ENCODE peak calls at places on chromosomes 4 and X, in ten cellular contexts. C is GM23338, W is keratinocyte, K is IMR-90, L is fibroblast of lung, B is left ventricle myocardium inferior, P is psoas muscle, V is Peyer's patch, I is left lung, X is stomach. G is an unnamed sample.

GRCh38 chr4:156598138-156598681 is 373.4 kb downstream of the PDGFC start:
- DNase-seq in C (no peak), W (no peak), K (peak; percentile 78), L (peak; percentile 68), B (no peak), P (no peak), V (no peak), I (peak; percentile 43), X (no peak), G (no peak)

GRCh38 chr4:122121593-122121992 is 30.5 kb upstream of the BLTP1 start:
- DNase-seq in C (no peak), W (no peak), K (no peak), L (no peak), B (no peak), P (no peak), V (no peak), I (no peak), X (no peak), G (no peak)

GRCh38 chr4:152735302-152735917 is 44.1 kb downstream of the TIGD4 start:
- DNase-seq in C (peak; percentile 63), W (no peak), K (peak; percentile 11), L (peak; percentile 47), B (no peak), P (no peak), V (no peak), I (no peak), X (no peak), G (no peak)

GRCh38 chr4:17934286-17934685 is 87.3 kb downstream of the LCORL start:
- DNase-seq in C (no peak), W (no peak), K (peak; percentile 14), L (peak; percentile 35), B (no peak), P (no peak), V (no peak), I (no peak), X (no peak), G (no peak)

GRCh38 chr4:95409127-95409526 is 139.6 kb downstream of the UNC5C start:
- DNase-seq in C (no peak), W (no peak), K (peak; percentile 18), L (no peak), B (no peak), P (no peak), V (no peak), I (no peak), X (no peak), G (no peak)

GRCh38 chrX:140928739-140929138 is 73.7 kb upstream of the SPANXB1 start:
- DNase-seq in C (no peak), W (no peak), K (no peak), L (no peak), B (no peak), P (no peak), V (no peak), I (no peak), X (no peak), G (no peak)

GRCh38 chrX:130615941-130616340 is 214.2 kb downstream of the RBMX2 start:
- DNase-seq in C (no peak), W (no peak), K (no peak), L (no peak), B (no peak), P (no peak), V (no peak), I (no peak), X (no peak), G (no peak)

GRCh38 chrX:65688403-65688881 is 21.0 kb downstream of the MSN start:
- DNase-seq in C (no peak), W (no peak), K (peak; percentile 73), L (peak; percentile 72), B (no peak), P (no peak), V (no peak), I (no peak), X (no peak), G (no peak)

GRCh38 chr4:159269143-159269542 is 166.3 kb downstream of the RAPGEF2 start:
- DNase-seq in C (no peak), W (no peak), K (no peak), L (no peak), B (no peak), P (no peak), V (no peak), I (no peak), X (no peak), G (no peak)

GRCh38 chr4:19982556-19982955 is 269.1 kb upstream of the SLIT2 start:
- DNase-seq in C (no peak), W (no peak), K (peak; percentile 89), L (peak; percentile 72), B (no peak), P (no peak), V (no peak), I (no peak), X (no peak), G (no peak)

GRCh38 chr4:144754562-144755410 is 108.8 kb downstream of the HHIP start:
- DNase-seq in C (peak; percentile 62), W (no peak), K (peak; percentile 49), L (peak; percentile 58), B (no peak), P (no peak), V (no peak), I (no peak), X (no peak), G (no peak)

GRCh38 chr4:27714073-27714472 is 853.4 kb downstream of the STIM2 start:
- DNase-seq in C (no peak), W (no peak), K (peak; percentile 31), L (peak; percentile 11), B (no peak), P (no peak), V (no peak), I (no peak), X (no peak), G (no peak)

GRCh38 chr4:47703964-47704363 is 133.9 kb downstream of the CORIN start:
- DNase-seq in C (no peak), W (no peak), K (no peak), L (no peak), B (no peak), P (no peak), V (no peak), I (no peak), X (no peak), G (no peak)

GRCh38 chrX:142149919-142150318 is 55.2 kb downstream of the MAGEC2 start:
- DNase-seq in C (no peak), W (no peak), K (no peak), L (no peak), B (no peak), P (no peak), V (no peak), I (no peak), X (no peak), G (no peak)

DNA sequence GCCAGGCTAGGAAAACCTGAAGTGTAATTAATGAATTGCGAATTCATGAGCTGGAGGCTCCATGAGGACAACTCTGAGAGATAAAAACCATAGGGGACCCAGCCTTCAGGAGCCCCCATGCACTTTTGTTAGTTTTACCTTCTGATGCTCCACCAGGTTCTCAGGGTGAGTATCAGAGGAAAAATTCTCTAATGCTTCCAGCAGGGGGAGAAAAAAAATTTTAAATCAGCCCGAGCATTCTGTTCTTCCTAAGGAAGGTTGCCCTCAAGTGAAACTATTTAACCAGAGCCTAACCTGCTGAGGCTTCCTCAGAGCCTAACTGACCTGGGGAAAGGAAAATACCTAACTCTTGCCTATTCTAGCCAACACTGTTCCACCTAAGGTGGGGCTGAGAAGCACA is 552.6 kb downstream of the PPARGC1A start:
- DNase-seq in C (peak; percentile 62), W (no peak), K (no peak), L (no peak), B (no peak), P (no peak), V (no peak), I (no peak), X (no peak), G (no peak)
- TF ChIP-seq CTCF in C (peak; percentile 58), W (peak; percentile 37), K (no peak), L (peak; percentile 15), B (peak; percentile 37), P (peak; percentile 25), V (no peak), I (no peak), X (no peak), G (no peak)

GRCh38 chr4:87342872-87343271 is 20.2 kb upstream of the HSD17B13 start:
- DNase-seq in C (no peak), W (no peak), K (no peak), L (no peak), B (no peak), P (no peak), V (no peak), I (no peak), X (no peak), G (no peak)
- H3K27ac ChIP-seq in C (no peak overlapping the region), W (no peak overlapping the region), K (no peak overlapping the region), L (no peak overlapping the region), B (no peak overlapping the region), P (peak overlapping the region; percentile 37), V (no peak overlapping the region), I (no peak overlapping the region), X (no peak overlapping the region), G (no peak overlapping the region)

GRCh38 chr4:87073187-87073569 is 138.4 kb downstream of the AFF1 start:
- DNase-seq in C (no peak), W (no peak), K (no peak), L (no peak), B (no peak), P (no peak), V (no peak), I (no peak), X (no peak), G (no peak)
- H3K4me1 ChIP-seq in C (peaks cover 42% of the 10 kb centered on the region), W (peaks cover 31% of the 10 kb centered on the region), K (peaks cover 3% of the 10 kb centered on the region), L (peaks cover 6% of the 10 kb centered on the region), B (peaks cover 96% of the 10 kb centered on the region), P (peaks cover 82% of the 10 kb centered on the region), V (no peaks in the 10 kb centered on the region), I (peaks cover 52% of the 10 kb centered on the region), X (peaks cover 26% of the 10 kb centered on the region), G (peaks cover 28% of the 10 kb centered on the region)

GRCh38 chrX:105210258-105210657 is 10.2 kb downstream of the TEX13A start:
- DNase-seq in C (peak; percentile 6), W (no peak), K (no peak), L (no peak), B (no peak), P (no peak), V (no peak), I (no peak), X (no peak), G (no peak)
- TF ChIP-seq CTCF in C (peak; percentile 44), W (peak; percentile 17), K (no peak), L (no peak), B (no peak), P (peak; percentile 4), V (no peak), I (no peak), X (no peak), G (no peak)

DNA sequence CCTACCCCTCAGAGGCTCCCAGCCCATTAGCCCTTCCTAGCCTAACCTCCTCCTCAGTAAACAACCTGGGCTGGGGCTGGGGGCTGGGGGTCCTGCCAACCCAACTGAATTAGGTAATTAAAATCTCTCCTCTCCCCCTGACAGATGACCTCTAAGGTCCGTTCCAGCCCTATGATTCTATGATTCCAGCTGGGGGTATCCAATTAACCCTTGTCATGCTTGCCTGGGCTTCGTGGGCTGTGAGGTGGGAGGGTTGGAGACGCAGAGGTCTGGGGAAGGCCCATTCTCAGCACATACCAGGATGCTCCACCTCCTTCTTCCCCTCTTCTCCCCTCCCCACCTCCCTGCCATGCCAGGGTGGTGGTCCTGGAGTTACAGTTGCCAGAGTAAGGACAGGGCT is 81.9 kb downstream of the EFNB1 start:
- DNase-seq in C (no peak), W (no peak), K (no peak), L (no peak), B (no peak), P (no peak), V (no peak), I (no peak), X (no peak), G (no peak)
- H3K27ac ChIP-seq in C (no peak overlapping the region), W (no peak overlapping the region), K (no peak overlapping the region), L (no peak overlapping the region), B (no peak overlapping the region), P (no peak overlapping the region), V (no peak overlapping the region), I (no peak overlapping the region), X (no peak overlapping the region), G (no peak overlapping the region)

G was measured in prostate gland.